ENCODE peak calls at places on chromosomes 7 and 10, in four cellular contexts. One of them, this sample, is unnamed.

GRCh38 chr7:155991470-155991869 is 179.2 kb upstream of the SHH start:
- DNase-seq in GM20000: no peak
- DNase-seq in stimulated activated naive B cell treated with anti-CD40 and anti-IgM and Interleukin-4, amounts not matched to agents 10 μg/mL and 1 μg/mL and 100 μg/mL, for 72 hours: no peak
- DNase-seq in endothelial cell: no peak
- DNase-seq in this sample: no peak

GRCh38 chr10:93816123-93816747 is 58.5 kb downstream of the LGI1 start:
- DNase-seq in endothelial cell: peak
- DNase-seq in stimulated activated naive B cell treated with anti-CD40 and anti-IgM and Interleukin-4, amounts not matched to agents 10 μg/mL and 1 μg/mL and 100 μg/mL, for 72 hours: peak
- DNase-seq in GM20000: peak
- DNase-seq in this sample: peak

GRCh38 chr7:45578022-45578421 is 3.9 kb downstream of the ADCY1 start:
- DNase-seq in stimulated activated naive B cell treated with anti-CD40 and anti-IgM and Interleukin-4, amounts not matched to agents 10 μg/mL and 1 μg/mL and 100 μg/mL, for 72 hours: no peak
- DNase-seq in endothelial cell: no peak
- DNase-seq in GM20000: no peak
- DNase-seq in this sample: no peak

GRCh38 chr10:124671486-124672075 is 72.6 kb downstream of the FAM53B start:
- DNase-seq in endothelial cell: no peak
- DNase-seq in stimulated activated naive B cell treated with anti-CD40 and anti-IgM and Interleukin-4, amounts not matched to agents 10 μg/mL and 1 μg/mL and 100 μg/mL, for 72 hours: no peak
- DNase-seq in GM20000: no peak
- DNase-seq in this sample: peak

GRCh38 chr7:124085168-124085567 is 52.3 kb upstream of the TMEM229A start:
- DNase-seq in GM20000: no peak
- DNase-seq in stimulated activated naive B cell treated with anti-CD40 and anti-IgM and Interleukin-4, amounts not matched to agents 10 μg/mL and 1 μg/mL and 100 μg/mL, for 72 hours: no peak
- DNase-seq in endothelial cell: no peak
- DNase-seq in this sample: no peak

GRCh38 chr10:5233324-5233723 is 36.7 kb downstream of the AKR1C4 start:
- DNase-seq in GM20000: no peak
- DNase-seq in endothelial cell: no peak
- DNase-seq in stimulated activated naive B cell treated with anti-CD40 and anti-IgM and Interleukin-4, amounts not matched to agents 10 μg/mL and 1 μg/mL and 100 μg/mL, for 72 hours: no peak
- DNase-seq in this sample: no peak

GRCh38 chr10:82206831-82207230 is 331.8 kb downstream of the NRG3 start:
- DNase-seq in endothelial cell: no peak
- DNase-seq in GM20000: no peak
- DNase-seq in stimulated activated naive B cell treated with anti-CD40 and anti-IgM and Interleukin-4, amounts not matched to agents 10 μg/mL and 1 μg/mL and 100 μg/mL, for 72 hours: no peak
- DNase-seq in this sample: no peak

GRCh38 chr7:105185290-105186010 is 171.4 kb downstream of the KMT2E start:
- DNase-seq in endothelial cell: no peak
- DNase-seq in stimulated activated naive B cell treated with anti-CD40 and anti-IgM and Interleukin-4, amounts not matched to agents 10 μg/mL and 1 μg/mL and 100 μg/mL, for 72 hours: no peak
- DNase-seq in GM20000: no peak
- DNase-seq in this sample: no peak

GRCh38 chr10:132206377-132206745 is 19.6 kb downstream of the DPYSL4 start:
- DNase-seq in GM20000: no peak
- DNase-seq in endothelial cell: no peak
- DNase-seq in stimulated activated naive B cell treated with anti-CD40 and anti-IgM and Interleukin-4, amounts not matched to agents 10 μg/mL and 1 μg/mL and 100 μg/mL, for 72 hours: no peak
- DNase-seq in this sample: no peak

GRCh38 chr10:37803269-37803668 is 54.1 kb downstream of the ZNF248 start:
- DNase-seq in stimulated activated naive B cell treated with anti-CD40 and anti-IgM and Interleukin-4, amounts not matched to agents 10 μg/mL and 1 μg/mL and 100 μg/mL, for 72 hours: no peak
- DNase-seq in endothelial cell: no peak
- DNase-seq in GM20000: no peak
- DNase-seq in this sample: no peak

GRCh38 chr10:6204341-6205191 is 1.8 kb downstream of the PFKFB3 start:
- DNase-seq in endothelial cell: peak
- DNase-seq in stimulated activated naive B cell treated with anti-CD40 and anti-IgM and Interleukin-4, amounts not matched to agents 10 μg/mL and 1 μg/mL and 100 μg/mL, for 72 hours: no peak
- DNase-seq in GM20000: peak
- DNase-seq in this sample: no peak

GRCh38 chr7:18117482-18117881 is 89.8 kb upstream of the PRPS1L1 start:
- DNase-seq in GM20000: no peak
- DNase-seq in stimulated activated naive B cell treated with anti-CD40 and anti-IgM and Interleukin-4, amounts not matched to agents 10 μg/mL and 1 μg/mL and 100 μg/mL, for 72 hours: no peak
- DNase-seq in endothelial cell: no peak
- DNase-seq in this sample: no peak

GRCh38 chr7:55969391-55969790 is 5.0 kb downstream of the NIPSNAP2 start:
- DNase-seq in stimulated activated naive B cell treated with anti-CD40 and anti-IgM and Interleukin-4, amounts not matched to agents 10 μg/mL and 1 μg/mL and 100 μg/mL, for 72 hours: no peak
- DNase-seq in GM20000: no peak
- DNase-seq in endothelial cell: no peak
- DNase-seq in this sample: no peak

GRCh38 chr10:75404023-75404334 is 2.4 kb upstream of the ZNF503 start:
- DNase-seq in stimulated activated naive B cell treated with anti-CD40 and anti-IgM and Interleukin-4, amounts not matched to agents 10 μg/mL and 1 μg/mL and 100 μg/mL, for 72 hours: no peak
- DNase-seq in GM20000: no peak
- DNase-seq in endothelial cell: no peak
- DNase-seq in this sample: no peak

GRCh38 chr10:57627642-57628178 is 640.0 kb downstream of the IPMK start:
- DNase-seq in GM20000: no peak
- DNase-seq in endothelial cell: no peak
- DNase-seq in stimulated activated naive B cell treated with anti-CD40 and anti-IgM and Interleukin-4, amounts not matched to agents 10 μg/mL and 1 μg/mL and 100 μg/mL, for 72 hours: no peak
- DNase-seq in this sample: no peak

GRCh38 chr7:51366930-51367613 is 50.5 kb upstream of the COBL start:
- DNase-seq in endothelial cell: peak
- DNase-seq in stimulated activated naive B cell treated with anti-CD40 and anti-IgM and Interleukin-4, amounts not matched to agents 10 μg/mL and 1 μg/mL and 100 μg/mL, for 72 hours: no peak
- DNase-seq in GM20000: peak
- DNase-seq in this sample: peak

GRCh38 chr7:30471205-30471604 is 7.4 kb downstream of the NOD1 start:
- DNase-seq in stimulated activated naive B cell treated with anti-CD40 and anti-IgM and Interleukin-4, amounts not matched to agents 10 μg/mL and 1 μg/mL and 100 μg/mL, for 72 hours: no peak
- DNase-seq in GM20000: no peak
- DNase-seq in endothelial cell: no peak
- DNase-seq in this sample: no peak

GRCh38 chr10:133419211-133419950 is 5.0 kb downstream of the SPRN start:
- DNase-seq in stimulated activated naive B cell treated with anti-CD40 and anti-IgM and Interleukin-4, amounts not matched to agents 10 μg/mL and 1 μg/mL and 100 μg/mL, for 72 hours: no peak
- DNase-seq in GM20000: no peak
- DNase-seq in endothelial cell: no peak
- DNase-seq in this sample: no peak

GRCh38 chr7:130649004-130649790 is 19.4 kb downstream of the COPG2 start:
- DNase-seq in GM20000: peak
- DNase-seq in stimulated activated naive B cell treated with anti-CD40 and anti-IgM and Interleukin-4, amounts not matched to agents 10 μg/mL and 1 μg/mL and 100 μg/mL, for 72 hours: peak
- DNase-seq in endothelial cell: no peak
- DNase-seq in this sample: no peak

GRCh38 chr7:99128076-99128950 is 15.6 kb downstream of the SMURF1 start:
- DNase-seq in endothelial cell: no peak
- DNase-seq in GM20000: no peak
- DNase-seq in stimulated activated naive B cell treated with anti-CD40 and anti-IgM and Interleukin-4, amounts not matched to agents 10 μg/mL and 1 μg/mL and 100 μg/mL, for 72 hours: no peak
- DNase-seq in this sample: no peak

GRCh38 chr10:23780331-23780730 is 341.5 kb downstream of the OTUD1 start:
- DNase-seq in GM20000: no peak
- DNase-seq in endothelial cell: no peak
- DNase-seq in stimulated activated naive B cell treated with anti-CD40 and anti-IgM and Interleukin-4, amounts not matched to agents 10 μg/mL and 1 μg/mL and 100 μg/mL, for 72 hours: no peak
- DNase-seq in this sample: no peak

GRCh38 chr10:86944471-86944870 is 12.9 kb downstream of the MMRN2 start:
- DNase-seq in endothelial cell: no peak
- DNase-seq in GM20000: no peak
- DNase-seq in stimulated activated naive B cell treated with anti-CD40 and anti-IgM and Interleukin-4, amounts not matched to agents 10 μg/mL and 1 μg/mL and 100 μg/mL, for 72 hours: no peak
- DNase-seq in this sample: no peak

GRCh38 chr10:68489919-68490318 is 18.1 kb upstream of the DNA2 start:
- DNase-seq in GM20000: no peak
- DNase-seq in endothelial cell: no peak
- DNase-seq in stimulated activated naive B cell treated with anti-CD40 and anti-IgM and Interleukin-4, amounts not matched to agents 10 μg/mL and 1 μg/mL and 100 μg/mL, for 72 hours: no peak
- DNase-seq in this sample: no peak

GRCh38 chr10:5589071-5589962 is 64.6 kb downstream of the CALML3 start:
- DNase-seq in endothelial cell: no peak
- DNase-seq in stimulated activated naive B cell treated with anti-CD40 and anti-IgM and Interleukin-4, amounts not matched to agents 10 μg/mL and 1 μg/mL and 100 μg/mL, for 72 hours: no peak
- DNase-seq in GM20000: no peak
- DNase-seq in this sample: no peak

GRCh38 chr10:12690525-12691139 is 310.9 kb downstream of the CCDC3 start:
- DNase-seq in GM20000: no peak
- DNase-seq in stimulated activated naive B cell treated with anti-CD40 and anti-IgM and Interleukin-4, amounts not matched to agents 10 μg/mL and 1 μg/mL and 100 μg/mL, for 72 hours: no peak
- DNase-seq in endothelial cell: no peak
- DNase-seq in this sample: no peak

GRCh38 chr7:721619-722248 is 4.8 kb upstream of the DNAAF5 start:
- DNase-seq in endothelial cell: no peak
- DNase-seq in stimulated activated naive B cell treated with anti-CD40 and anti-IgM and Interleukin-4, amounts not matched to agents 10 μg/mL and 1 μg/mL and 100 μg/mL, for 72 hours: no peak
- DNase-seq in GM20000: no peak
- DNase-seq in this sample: no peak

GRCh38 chr10:48946891-48947500 is 7.4 kb upstream of the LRRC18 start:
- DNase-seq in GM20000: no peak
- DNase-seq in stimulated activated naive B cell treated with anti-CD40 and anti-IgM and Interleukin-4, amounts not matched to agents 10 μg/mL and 1 μg/mL and 100 μg/mL, for 72 hours: no peak
- DNase-seq in endothelial cell: no peak
- DNase-seq in this sample: no peak

GRCh38 chr7:69311489-69311888 is 286.8 kb upstream of the AUTS2 start:
- DNase-seq in endothelial cell: no peak
- DNase-seq in GM20000: no peak
- DNase-seq in stimulated activated naive B cell treated with anti-CD40 and anti-IgM and Interleukin-4, amounts not matched to agents 10 μg/mL and 1 μg/mL and 100 μg/mL, for 72 hours: no peak
- DNase-seq in this sample: no peak

GRCh38 chr7:108166687-108167086 is 36.5 kb upstream of the LAMB4 start:
- DNase-seq in GM20000: no peak
- DNase-seq in stimulated activated naive B cell treated with anti-CD40 and anti-IgM and Interleukin-4, amounts not matched to agents 10 μg/mL and 1 μg/mL and 100 μg/mL, for 72 hours: no peak
- DNase-seq in endothelial cell: no peak
- DNase-seq in this sample: no peak

GRCh38 chr7:127759945-127760421 is 108.0 kb downstream of the SND1 start:
- DNase-seq in GM20000: no peak
- DNase-seq in stimulated activated naive B cell treated with anti-CD40 and anti-IgM and Interleukin-4, amounts not matched to agents 10 μg/mL and 1 μg/mL and 100 μg/mL, for 72 hours: no peak
- DNase-seq in endothelial cell: no peak
- DNase-seq in this sample: no peak

This sample was measured in WERI-Rb-1.